ENCODE peak calls at places on chromosomes 1 and 21, in four cellular contexts. I is hepatocyte, L is fibroblast of villous mesenchyme, B is fibroblast of mammary gland. V is an unnamed sample.

GRCh38 chr1:194252189-194252588 is 1065.8 kb upstream of the B3GALT2 start:
- DNase-seq in I (no peak), L (no peak), B (no peak), V (no peak)

GRCh38 chr21:41217656-41218380 is 49.9 kb downstream of the BACE2 start:
- DNase-seq in I (peak), B (peak), L (peak), V (peak)

GRCh38 chr1:14238472-14239059 is 359.9 kb upstream of the KAZN start:
- DNase-seq in L (no peak), B (peak), I (no peak), V (peak)

GRCh38 chr1:80155371-80155770 is 1148.8 kb upstream of the ADGRL4 start:
- DNase-seq in B (peak), L (no peak), I (peak), V (no peak)

GRCh38 chr1:236204656-236205055 is 62.3 kb downstream of the GPR137B start:
- DNase-seq in I (no peak), B (peak), L (no peak), V (no peak)

GRCh38 chr21:35153671-35154070 is 104.6 kb upstream of the RUNX1 start:
- DNase-seq in B (no peak), L (peak), I (no peak), V (no peak)

GRCh38 chr1:178031856-178032320 is 62.0 kb upstream of the RASAL2 start:
- DNase-seq in I (peak), B (peak), L (peak), V (peak)

GRCh38 chr1:8409107-8409506 is 91.2 kb downstream of the SLC45A1 start:
- DNase-seq in L (peak), I (peak), B (peak), V (peak)

GRCh38 chr1:89552481-89553194 is 28.0 kb downstream of the LRRC8B start:
- DNase-seq in L (peak), B (peak), I (no peak), V (peak)

GRCh38 chr1:207333620-207334019 is 12.1 kb downstream of the CD55 start:
- DNase-seq in L (no peak), I (no peak), B (no peak), V (no peak)

GRCh38 chr1:172145231-172145651 is 275.2 kb upstream of the C1orf105 start:
- DNase-seq in L (peak), I (peak), B (peak), V (peak)

GRCh38 chr1:64733576-64734288 is 11.1 kb upstream of the RAVER2 start:
- DNase-seq in B (no peak), L (peak), I (no peak), V (peak)

GRCh38 chr1:30038134-30039025 is 685.0 kb downstream of the MATN1 start:
- DNase-seq in I (no peak), L (no peak), B (no peak), V (no peak)

GRCh38 chr1:56963667-56964066 is 2.1 kb downstream of the C8B start:
- DNase-seq in L (no peak), I (no peak), B (peak), V (peak)

GRCh38 chr1:110068646-110069301 is 1.7 kb downstream of the ALX3 start:
- DNase-seq in L (no peak), I (no peak), B (no peak), V (peak)

GRCh38 chr1:93612510-93612909 is 69.1 kb downstream of the BCAR3 start:
- DNase-seq in L (no peak), B (no peak), I (no peak), V (no peak)

GRCh38 chr1:207049974-207050391 is 1.0 kb downstream of the YOD1 start:
- DNase-seq in B (peak), I (peak), L (peak), V (peak)

GRCh38 chr1:1664941-1665814 is 6.4 kb upstream of the CDK11B start:
- DNase-seq in L (no peak), B (no peak), I (no peak), V (no peak)

GRCh38 chr1:176696109-176696508 is 233.1 kb downstream of the PAPPA2 start:
- DNase-seq in I (peak), B (peak), L (peak), V (no peak)

GRCh38 chr21:16084776-16085364 is 355.1 kb downstream of the USP25 start:
- DNase-seq in L (no peak), B (peak), I (no peak), V (peak)
- H3K4me3 ChIP-seq in L (no peak), B (no peak), I (no peak), V (no peak)

GRCh38 chr1:42742617-42743301 is 2.7 kb upstream of the CLDN19 start:
- DNase-seq in L (no peak), B (no peak), I (no peak), V (no peak)

GRCh38 chr1:42739753-42740700 is at the start of gene CLDN19:
- DNase-seq in I (peak), B (no peak), L (no peak), V (no peak)

GRCh38 chr1:42740756-42741580 is 932 bp upstream of the CLDN19 start:
- DNase-seq in L (no peak), I (no peak), B (no peak), V (no peak)

GRCh38 chr1:42742141-42742540 is 2.1 kb upstream of the CLDN19 start:
- DNase-seq in B (no peak), I (no peak), L (no peak), V (no peak)

DNA sequence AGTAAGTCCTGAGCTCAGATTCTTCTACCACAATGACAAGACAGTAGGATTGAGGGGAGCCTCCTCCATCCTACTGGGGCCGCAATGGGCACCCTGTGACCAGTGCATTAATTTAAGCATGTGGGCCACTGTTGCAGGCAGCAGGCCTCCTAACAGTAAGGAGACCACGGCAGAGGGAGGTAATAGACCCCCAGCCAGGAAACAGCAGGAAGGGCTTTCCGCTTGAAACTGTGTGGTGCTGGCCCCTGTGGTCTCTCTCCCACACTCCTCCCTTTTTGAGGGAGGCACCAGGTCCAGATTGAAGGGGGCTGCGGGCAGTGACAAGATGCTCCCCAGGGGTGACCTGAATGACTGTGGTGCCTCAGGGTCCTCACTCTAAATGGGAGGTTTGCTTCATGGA is 1.7 kb upstream of the CLDN19 start:
- DNase-seq in L (no peak), B (no peak), I (no peak), V (no peak)
- TF ChIP-seq CTCF in L (no peak), B (no peak), I (no peak), V (no peak)

GRCh38 chr1:203278885-203279406 is 26.4 kb upstream of the BTG2 start:
- DNase-seq in B (no peak), I (no peak), L (no peak), V (no peak)
- H3K4me3 ChIP-seq in B (no peak), I (no peak), L (no peak), V (peak)

GRCh38 chr1:115679141-115679611 is 37.4 kb downstream of the VANGL1 start:
- DNase-seq in I (peak), B (peak), L (peak), V (peak)
- TF ChIP-seq CTCF in I (no peak), B (no peak), L (no peak), V (peak)

DNA sequence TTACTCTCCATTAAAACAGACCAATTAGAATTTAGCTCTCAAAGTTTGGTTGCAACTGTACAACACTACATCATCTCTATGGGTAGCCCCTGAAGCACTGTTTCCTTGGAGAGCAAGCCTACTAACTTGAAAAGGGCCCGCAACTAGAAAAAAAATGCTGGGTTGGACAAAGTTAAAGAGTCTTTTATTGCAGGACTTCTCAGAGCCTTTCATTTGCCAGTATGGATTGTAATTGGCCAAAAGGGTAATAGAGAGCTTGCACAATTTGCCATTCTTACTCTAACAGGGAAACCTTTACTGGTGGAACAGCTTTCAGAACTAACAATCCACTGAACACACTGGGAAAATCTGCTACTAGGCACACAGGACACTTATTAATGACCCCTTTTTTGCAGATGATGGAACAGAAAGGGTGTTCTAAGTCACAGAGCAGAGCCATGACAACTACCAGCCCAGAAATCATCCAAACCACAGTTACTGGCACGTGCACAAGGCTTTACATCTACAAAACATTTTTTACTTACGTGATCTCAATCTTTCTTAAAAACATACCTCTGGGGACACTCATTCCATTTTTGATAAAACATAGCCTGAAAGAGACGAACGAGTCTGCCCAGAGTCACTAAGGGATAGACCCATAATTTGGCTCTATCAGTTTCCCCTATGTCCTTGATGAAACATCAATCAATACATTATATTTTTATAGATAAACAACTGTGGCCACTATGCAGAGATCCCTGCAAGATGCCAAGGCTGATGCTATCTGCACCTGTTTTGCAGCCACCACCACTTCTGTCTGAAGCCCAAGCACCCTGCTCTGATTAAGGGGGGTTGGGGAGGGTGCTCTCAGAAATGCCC is 176.3 kb upstream of the EDN2 start:
- DNase-seq in L (no peak), I (no peak), B (no peak), V (peak)
- H3K4me3 ChIP-seq in L (peak), I (no peak), B (peak), V (no peak)

DNA sequence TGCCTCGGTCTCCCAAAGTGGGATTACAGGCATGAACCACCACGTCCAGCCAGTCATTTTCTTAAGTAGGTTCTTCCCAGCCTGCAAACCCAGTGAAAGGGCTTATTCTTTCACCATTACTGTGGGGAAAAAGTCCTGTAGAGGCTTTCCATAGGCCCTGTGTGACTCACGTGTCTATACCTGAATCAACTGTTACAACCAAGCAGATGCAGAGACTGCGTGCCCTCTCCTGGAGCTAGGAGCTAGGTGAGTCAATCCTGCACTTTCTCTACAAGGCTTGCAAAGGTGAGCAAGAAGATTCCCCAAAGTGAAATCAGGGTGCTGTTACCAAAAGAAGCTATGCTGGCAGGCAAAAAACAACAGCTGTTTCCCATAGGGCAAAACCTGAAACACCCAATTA is 13.8 kb upstream of the MPZL1 start:
- DNase-seq in L (no peak), I (no peak), B (no peak), V (no peak)
- TF ChIP-seq CTCF in L (no peak), I (no peak), B (no peak), V (no peak)

GRCh38 chr1:239888639-239889038 is 203.0 kb upstream of the FMN2 start:
- DNase-seq in B (no peak), L (no peak), I (no peak), V (no peak)

GRCh38 chr1:239892602-239893001 is 199.1 kb upstream of the FMN2 start:
- DNase-seq in B (no peak), I (no peak), L (no peak), V (no peak)

GRCh38 chr1:239893127-239893731 is 198.5 kb upstream of the FMN2 start:
- DNase-seq in L (no peak), I (no peak), B (no peak), V (no peak)

GRCh38 chr1:239896569-239896968 is 195.1 kb upstream of the FMN2 start:
- DNase-seq in B (no peak), L (no peak), I (no peak), V (no peak)

DNA sequence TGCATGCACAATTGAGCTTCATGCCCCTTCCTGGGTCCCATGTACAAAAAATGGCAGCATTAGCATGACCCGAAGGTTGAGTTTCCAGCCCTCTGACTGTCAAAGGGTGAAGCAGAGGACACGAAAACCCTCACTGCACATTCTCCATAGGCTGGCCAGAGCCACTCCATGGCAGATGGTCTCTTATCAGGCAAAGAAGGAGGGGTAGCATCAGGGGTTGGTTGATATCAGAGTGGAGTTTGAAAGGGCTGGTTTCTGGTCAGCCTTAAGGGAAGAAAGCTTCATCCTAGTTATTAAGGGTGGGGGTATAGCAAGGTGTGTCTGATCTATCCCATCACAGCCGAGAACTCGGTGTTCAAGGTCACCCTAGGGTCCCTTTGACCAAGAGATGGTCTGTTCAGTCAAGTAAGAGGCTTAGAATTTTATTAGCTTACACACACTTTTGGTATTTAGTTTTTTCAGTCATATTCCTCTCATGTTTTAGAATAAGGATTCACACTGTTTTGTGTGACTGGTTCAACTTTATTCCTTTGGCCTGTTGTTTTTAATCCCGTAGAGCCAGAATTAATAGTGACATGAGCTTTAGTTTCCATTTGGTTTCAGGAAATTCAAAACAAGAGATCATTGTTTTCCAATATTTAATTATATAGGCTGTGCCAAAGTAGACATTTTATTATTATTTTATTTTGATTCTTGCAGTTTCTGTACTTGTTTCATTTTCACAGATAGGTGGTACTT is 199.9 kb upstream of the FMN2 start:
- DNase-seq in I (no peak), L (no peak), B (no peak), V (no peak)
- H3K4me3 ChIP-seq in I (no peak), L (no peak), B (no peak), V (no peak)

GRCh38 chr1:214637722-214638473 is 34.9 kb downstream of the CENPF start:
- DNase-seq in I (peak), L (peak), B (peak), V (peak)

GRCh38 chr1:214634267-214634666 is 31.3 kb downstream of the CENPF start:
- DNase-seq in L (no peak), B (no peak), I (no peak), V (no peak)

GRCh38 chr1:214636436-214636835 is 33.4 kb downstream of the CENPF start:
- DNase-seq in L (no peak), B (no peak), I (no peak), V (no peak)

GRCh38 chr1:214637125-214637524 is 34.1 kb downstream of the CENPF start:
- DNase-seq in B (no peak), L (no peak), I (no peak), V (no peak)

GRCh38 chr1:214632091-214632490 is 29.1 kb downstream of the CENPF start:
- DNase-seq in L (no peak), B (no peak), I (no peak), V (no peak)
- TF ChIP-seq CTCF in L (no peak), B (no peak), I (no peak), V (no peak)

DNA sequence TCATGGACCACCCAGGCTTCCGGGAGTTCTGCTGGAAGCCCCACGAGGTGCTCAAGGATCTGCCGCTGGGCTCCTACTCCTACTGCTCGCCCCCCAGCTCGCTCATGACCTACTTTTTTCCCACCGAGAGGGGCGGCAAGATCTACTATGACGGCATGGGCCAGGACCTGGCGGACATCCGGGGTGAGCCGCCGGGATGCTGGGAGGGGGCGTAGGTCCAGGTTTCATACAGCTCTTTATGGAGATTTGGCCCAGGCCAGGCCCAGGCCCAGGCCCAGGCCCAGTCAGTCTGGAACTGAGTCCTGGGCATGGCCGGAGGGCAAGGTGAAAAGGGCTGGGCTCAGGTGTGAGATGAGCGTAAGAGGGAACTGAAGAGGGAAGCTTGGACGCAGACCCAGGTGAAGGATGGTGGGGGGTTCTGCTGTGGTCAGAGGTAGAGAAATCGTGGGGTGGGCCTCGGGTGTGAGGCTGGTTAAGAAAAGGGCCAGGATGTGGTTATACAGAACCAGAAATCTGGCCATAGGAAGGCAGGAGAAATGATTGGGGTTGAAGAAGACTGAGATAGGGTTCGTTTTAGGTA is 23.0 kb downstream of the DISP3 start:
- DNase-seq in L (no peak), B (no peak), I (no peak), V (no peak)
- H3K4me3 ChIP-seq in L (no peak), B (no peak), I (no peak), V (no peak)

V was measured in fibroblast of the aortic adventitia.